ENCODE peak calls at places on chromosome 7, in five cellular contexts. I is IMR-90, W is HepG2, K is H1, M is K562. A is an unnamed sample.

GRCh38 chr7:108561047-108561619 is 8.4 kb downstream of the THAP5 start:
- DNase-seq in I (peak; percentile 45), W (no peak), K (no peak), M (no peak), A (no peak)

GRCh38 chr7:19623676-19624075 is 85.2 kb downstream of the POLR1F start:
- DNase-seq in I (no peak), W (no peak), K (no peak), M (no peak), A (no peak)

GRCh38 chr7:47443049-47443448 is 138.9 kb downstream of the TNS3 start:
- DNase-seq in I (no peak), W (no peak), K (no peak), M (no peak), A (no peak)

GRCh38 chr7:12648704-12649261 is 38.6 kb upstream of the ARL4A start:
- DNase-seq in I (no peak), W (no peak), K (no peak), M (no peak), A (no peak)

GRCh38 chr7:90931996-90932912 is 332.0 kb upstream of the FZD1 start:
- DNase-seq in I (no peak), W (no peak), K (no peak), M (no peak), A (no peak)

GRCh38 chr7:326845-327304 is 36.9 kb downstream of the FOXL3 start:
- DNase-seq in I (peak; percentile 20), W (peak; percentile 79), K (no peak), M (no peak), A (no peak)

GRCh38 chr7:17487343-17487742 is 188.9 kb downstream of the AHR start:
- DNase-seq in I (no peak), W (no peak), K (no peak), M (no peak), A (no peak)

GRCh38 chr7:7642081-7642480 is 1.5 kb downstream of the UMAD1 start:
- DNase-seq in I (no peak), W (no peak), K (no peak), M (no peak), A (no peak)

GRCh38 chr7:144650439-144650838 is 185.4 kb downstream of the TPK1 start:
- DNase-seq in I (no peak), W (no peak), K (no peak), M (no peak), A (no peak)

GRCh38 chr7:108033776-108034497 is 31.0 kb upstream of the LAMB1 start:
- DNase-seq in I (no peak), W (no peak), K (no peak), M (no peak), A (no peak)

GRCh38 chr7:105399043-105399725 is 10.5 kb upstream of the SRPK2 start:
- DNase-seq in I (peak; percentile 52), W (peak; percentile 16), K (no peak), M (no peak), A (no peak)

GRCh38 chr7:143042159-143042820 is 9.9 kb upstream of the OR6V1 start:
- DNase-seq in I (no peak), W (peak; percentile 7), K (no peak), M (no peak), A (no peak)

GRCh38 chr7:1555046-1555812 is 776 bp downstream of the TMEM184A start:
- DNase-seq in I (peak; percentile 89), W (peak; percentile 88), K (no peak), M (peak; percentile 85), A (peak; percentile 98)

DNA sequence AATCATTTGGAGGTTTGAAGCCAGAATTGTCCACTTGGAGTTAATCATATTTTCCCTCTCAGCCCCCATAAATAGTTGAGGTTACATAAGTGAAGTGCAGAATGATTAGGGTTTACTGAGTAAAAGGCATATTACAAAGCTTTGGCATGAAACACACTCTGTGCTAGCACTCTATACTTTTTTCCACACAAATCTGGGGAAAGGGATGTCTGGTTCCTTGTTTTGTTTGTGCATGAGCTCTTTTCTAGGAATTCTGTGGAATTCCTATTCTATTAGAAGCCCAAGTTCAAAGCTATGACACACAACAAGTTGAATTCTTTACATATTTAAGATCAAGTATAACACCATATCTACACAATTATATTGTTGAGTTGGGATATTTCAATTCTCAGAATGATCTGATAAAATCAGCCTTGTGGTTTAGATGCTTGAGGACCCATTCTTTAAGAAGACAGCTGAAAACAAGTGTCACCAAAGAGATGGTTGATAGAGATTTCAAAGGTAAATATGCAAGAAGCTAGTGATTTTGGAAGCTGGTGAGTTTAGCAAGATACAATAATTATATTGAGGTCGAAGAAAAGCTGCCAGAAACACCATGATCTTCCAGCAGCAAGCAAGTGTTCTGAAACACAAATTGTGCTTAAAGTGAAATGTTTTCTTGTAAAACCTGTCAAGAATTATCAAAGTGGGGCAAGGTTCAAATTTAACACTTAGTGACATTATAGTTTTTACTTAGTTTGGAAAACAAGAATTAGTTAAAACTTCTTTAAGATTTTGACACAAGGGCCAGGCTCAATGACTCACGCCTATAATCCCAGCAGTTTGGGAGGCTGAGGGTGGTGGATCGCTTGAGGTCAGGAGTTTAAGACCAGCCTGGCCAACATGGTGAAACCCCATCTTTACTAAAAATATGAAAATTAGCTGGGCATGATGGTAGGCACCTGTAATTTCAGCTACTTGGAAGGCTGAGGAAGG is 122.6 kb downstream of the INHBA start:
- DNase-seq in I (peak; percentile 96), W (no peak), K (no peak), M (no peak), A (no peak)
- TF ChIP-seq MAFK in I (no peak), W (no peak), K (no peak), M (no peak), A (no peak)

GRCh38 chr7:2934984-2935740 is 91.1 kb upstream of the GNA12 start:
- DNase-seq in I (no peak), W (no peak), K (no peak), M (no peak), A (no peak)

GRCh38 chr7:2936891-2937580 is 92.9 kb upstream of the GNA12 start:
- DNase-seq in I (no peak), W (no peak), K (no peak), M (no peak), A (no peak)

GRCh38 chr7:2932761-2933251 is 88.7 kb upstream of the GNA12 start:
- DNase-seq in I (no peak), W (no peak), K (no peak), M (no peak), A (no peak)

GRCh38 chr7:2936301-2936700 is 92.2 kb upstream of the GNA12 start:
- DNase-seq in I (no peak), W (no peak), K (no peak), M (no peak), A (no peak)

DNA sequence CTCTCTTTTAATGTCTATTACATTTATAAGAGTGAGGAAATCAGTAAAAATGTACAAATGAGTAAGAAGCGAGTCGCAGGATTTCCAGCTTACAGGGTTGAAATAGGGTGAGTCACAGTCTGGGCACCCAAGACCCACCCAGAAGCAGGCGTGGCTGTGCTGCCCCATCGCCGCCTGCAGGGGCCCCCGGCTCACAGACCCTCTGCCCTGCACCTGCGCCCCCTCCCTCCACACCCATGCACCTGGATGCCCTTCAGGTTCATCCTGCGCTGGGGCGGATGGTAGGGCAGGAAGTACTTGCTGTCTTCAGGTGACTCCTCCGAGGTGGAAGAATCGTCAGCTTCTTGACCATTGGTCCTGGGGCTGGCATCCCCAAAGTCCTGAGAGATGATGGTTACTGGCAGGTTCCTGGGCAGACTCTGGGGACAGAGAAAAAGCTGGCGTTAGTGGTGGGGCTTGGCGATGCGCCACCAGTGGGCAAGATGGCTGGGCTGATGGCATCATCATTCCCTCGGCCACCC is 90.2 kb upstream of the GNA12 start:
- DNase-seq in I (peak; percentile 70), W (no peak), K (no peak), M (no peak), A (peak; percentile 55)
- TF ChIP-seq MAFK in I (no peak), W (no peak), K (no peak), M (no peak), A (no peak)

GRCh38 chr7:155233703-155234492 is 63.8 kb upstream of the INSIG1 start:
- DNase-seq in I (no peak), W (no peak), K (no peak), M (no peak), A (peak; percentile 20)

GRCh38 chr7:155231241-155231800 is 66.4 kb upstream of the INSIG1 start:
- DNase-seq in I (no peak), W (no peak), K (no peak), M (no peak), A (no peak)

GRCh38 chr7:155231941-155232340 is 65.7 kb upstream of the INSIG1 start:
- DNase-seq in I (no peak), W (no peak), K (no peak), M (no peak), A (no peak)

GRCh38 chr7:155234950-155235789 is 62.5 kb upstream of the INSIG1 start:
- DNase-seq in I (peak; percentile 26), W (no peak), K (no peak), M (no peak), A (peak; percentile 61)

DNA sequence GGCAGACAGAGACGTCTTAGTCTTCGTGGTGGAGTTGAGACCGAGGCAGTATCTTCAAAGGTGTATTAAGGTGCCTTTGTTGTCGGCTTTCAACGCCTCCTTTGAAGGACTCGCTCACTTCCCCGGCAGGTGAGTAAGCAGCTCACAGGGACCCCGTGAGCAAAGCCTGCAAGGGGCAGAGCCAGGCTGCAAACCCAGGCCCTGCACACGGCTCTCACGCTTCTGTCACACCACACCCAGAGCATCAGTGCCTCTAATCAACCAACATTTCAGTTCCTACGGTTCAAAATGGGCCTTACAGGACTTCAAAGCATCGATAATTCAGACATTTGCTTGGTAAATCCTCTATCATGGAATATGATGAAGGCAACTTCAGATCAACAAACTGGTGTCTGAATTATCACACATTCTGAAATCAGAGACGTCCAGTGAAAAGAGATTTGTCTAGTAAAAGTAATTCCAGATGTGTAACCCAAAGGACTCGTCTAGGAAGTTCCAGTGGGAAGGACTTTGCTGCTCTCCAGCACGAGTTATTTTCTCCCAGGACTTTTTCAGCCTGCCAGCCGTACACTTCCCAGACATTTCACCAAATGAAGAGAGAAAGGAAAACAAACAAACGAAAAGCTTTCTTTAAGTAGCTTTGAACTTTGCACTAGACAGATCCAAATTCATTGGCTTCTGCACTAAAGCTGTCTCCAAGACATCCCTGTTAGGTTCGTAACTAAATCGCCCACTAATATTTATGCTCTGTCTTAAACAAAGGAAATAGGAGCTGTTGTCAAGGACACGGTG is 64.6 kb upstream of the INSIG1 start:
- DNase-seq in I (peak; percentile 67), W (no peak), K (no peak), M (no peak), A (no peak)
- TF ChIP-seq MAFK in I (no peak), W (no peak), K (no peak), M (no peak), A (no peak)

DNA sequence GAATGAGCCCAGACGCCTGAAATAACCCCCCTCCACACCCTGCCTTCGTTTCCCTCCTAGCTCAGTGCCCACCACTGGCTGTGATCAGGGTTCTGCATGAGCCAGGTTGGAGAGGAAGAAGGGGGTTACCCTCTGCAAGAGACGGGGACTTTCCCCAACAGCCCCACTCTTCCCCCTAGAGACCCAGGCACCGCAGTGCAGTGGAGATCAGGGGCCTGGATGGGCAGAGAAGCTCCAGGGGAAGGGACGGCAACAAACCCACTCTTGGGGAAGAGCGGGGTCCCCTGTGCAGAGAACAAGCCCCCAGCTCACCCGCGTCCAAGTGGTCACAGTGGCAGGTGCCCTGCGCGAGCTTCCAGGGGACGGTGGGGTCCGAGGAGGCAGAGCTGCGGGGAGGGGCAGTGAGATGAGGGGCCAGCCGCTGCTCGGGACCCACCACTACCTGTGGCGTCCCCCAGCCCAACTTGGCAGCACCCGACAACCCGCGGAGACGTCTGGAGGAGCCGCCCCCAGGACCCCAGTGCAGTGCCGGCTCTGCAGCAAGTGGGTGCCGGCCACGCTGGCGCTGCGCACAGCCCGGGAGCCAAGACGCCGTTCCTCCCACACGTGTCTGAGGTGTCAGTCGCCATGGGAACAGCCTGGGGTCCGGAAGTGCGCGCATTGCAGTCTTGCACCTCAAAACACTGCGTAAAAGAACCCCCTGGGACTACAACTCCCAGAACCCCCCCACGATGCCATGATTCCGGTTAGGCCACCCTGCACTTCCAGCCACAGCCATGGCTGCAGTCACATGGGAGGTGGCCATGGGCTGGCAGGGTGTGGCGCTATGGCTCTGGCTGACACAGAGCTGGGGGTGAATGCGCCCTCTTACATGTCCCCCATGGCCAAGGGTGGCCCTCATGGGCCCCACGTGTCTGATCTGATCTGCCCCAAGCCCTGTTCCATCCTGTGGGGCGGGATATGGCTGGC is 45.8 kb upstream of the WIPI2 start:
- DNase-seq in I (peak; percentile 1), W (no peak), K (no peak), M (peak; percentile 49), A (no peak)
- TF ChIP-seq MAFK in I (no peak), W (no peak), K (no peak), M (no peak), A (no peak)